ENCODE peak calls at places on chromosome 10, in eight cellular contexts. N, P, A, I, G, R, Y and M are unnamed samples.

GRCh38 chr10:96833220-96834001 is 1.3 kb downstream of the LCOR start:
- DNase-seq in R (peak; percentile 90), G (peak; percentile 23), P (no peak), Y (peak; percentile 39), I (peak; percentile 41), N (peak; percentile 47), A (no peak), M (peak; percentile 53)

GRCh38 chr10:74589226-74589673 is 237.2 kb upstream of the KAT6B start:
- DNase-seq in Y (peak; percentile 85), N (peak; percentile 66), G (peak; percentile 99), P (no peak), A (no peak), R (peak; percentile 81), I (no peak), M (peak; percentile 71)

GRCh38 chr10:68550747-68551411 is 9.3 kb upstream of the TET1 start:
- DNase-seq in P (peak; percentile 76), A (peak; percentile 81), R (peak; percentile 87), N (peak; percentile 71), I (peak; percentile 81), G (peak; percentile 82), Y (peak; percentile 63), M (peak; percentile 60)

GRCh38 chr10:86400705-86401587 is 34.4 kb upstream of the GRID1 start:
- DNase-seq in P (peak; percentile 49), G (no peak), Y (peak; percentile 25), N (peak; percentile 81), R (peak; percentile 69), A (peak; percentile 8), I (no peak), M (peak; percentile 52)

GRCh38 chr10:88980247-88980646 is 10.4 kb upstream of the FAS start:
- DNase-seq in N (no peak), G (no peak), Y (no peak), R (no peak), I (no peak), P (no peak), A (no peak), M (no peak)

GRCh38 chr10:42367532-42368230 is 270.7 kb downstream of the ZNF33B start:
- DNase-seq in G (peak; percentile 16), I (no peak), N (peak; percentile 92), A (no peak), P (peak; percentile 63), R (no peak), Y (peak; percentile 94), M (peak; percentile 85)

GRCh38 chr10:8424555-8425201 is 370.2 kb downstream of the GATA3 start:
- DNase-seq in A (no peak), N (no peak), R (no peak), I (no peak), G (no peak), Y (no peak), P (no peak), M (no peak)

GRCh38 chr10:10589540-10589939 is 428.1 kb upstream of the CELF2 start:
- DNase-seq in I (no peak), R (no peak), A (no peak), N (no peak), G (peak; percentile 92), Y (no peak), P (no peak), M (no peak)

GRCh38 chr10:84076047-84076388 is 63.3 kb upstream of the GHITM start:
- DNase-seq in N (no peak), P (no peak), G (peak; percentile 70), I (no peak), R (no peak), Y (peak; percentile 32), A (no peak), M (no peak)

GRCh38 chr10:17109475-17110207 is 20.0 kb downstream of the CUBN start:
- DNase-seq in I (no peak), A (peak; percentile 21), P (no peak), Y (peak; percentile 66), N (no peak), G (peak; percentile 85), R (no peak), M (no peak)

GRCh38 chr10:103013398-103013797 is 95.3 kb downstream of the CNNM2 start:
- DNase-seq in Y (no peak), N (no peak), A (no peak), G (no peak), R (peak; percentile 20), I (no peak), P (no peak), M (no peak)

GRCh38 chr10:119149723-119150122 is 15.8 kb downstream of the SFXN4 start:
- DNase-seq in G (no peak), N (peak; percentile 34), P (no peak), A (no peak), R (peak; percentile 31), I (no peak), Y (no peak), M (no peak)

GRCh38 chr10:114290038-114290437 is 51.0 kb downstream of the VWA2 start:
- DNase-seq in G (no peak), A (no peak), Y (no peak), N (no peak), R (no peak), P (no peak), I (no peak), M (no peak)
- H3K9ac ChIP-seq in G (no peak overlapping the region), A (no peak overlapping the region), Y (no peak overlapping the region), N (no peak overlapping the region), R (no peak overlapping the region), P (no peak overlapping the region), I (no peak overlapping the region), M (no peak overlapping the region)

GRCh38 chr10:101142533-101143353 is 11.6 kb downstream of the TLX1 start:
- DNase-seq in Y (no peak), A (no peak), R (no peak), I (no peak), G (no peak), P (no peak), N (no peak), M (no peak)
- H3K27me3 ChIP-seq in Y (peaks cover 34% of the 10 kb centered on the region), A (no peaks in the 10 kb centered on the region), R (peaks cover 100% of the 10 kb centered on the region), I (peaks cover 99% of the 10 kb centered on the region), G (peaks cover 92% of the 10 kb centered on the region), P (peaks cover 72% of the 10 kb centered on the region), N (peaks cover 35% of the 10 kb centered on the region), M (peaks cover 95% of the 10 kb centered on the region)

DNA sequence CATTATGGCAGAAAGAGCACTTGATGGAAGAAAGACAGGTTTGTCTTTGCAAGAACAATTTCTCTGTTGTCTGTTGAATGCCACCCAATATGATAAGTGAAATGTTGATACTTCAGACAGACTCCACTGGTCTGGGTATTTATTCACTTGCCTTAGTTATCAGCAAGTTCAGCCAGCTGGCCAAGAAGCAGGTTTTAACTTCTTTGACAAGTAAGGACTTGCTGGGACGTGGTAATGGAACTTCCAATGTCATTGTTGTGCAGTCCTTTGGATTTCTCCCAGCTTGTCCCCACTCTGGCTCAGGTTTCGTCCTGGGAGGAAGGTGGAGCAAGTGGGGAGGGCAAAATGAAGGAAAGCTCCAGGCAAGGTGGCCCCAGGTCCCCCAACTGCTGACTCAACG is 497.4 kb downstream of the RPS24 start:
- DNase-seq in I (no peak), N (no peak), A (no peak), P (no peak), Y (peak; percentile 12), G (no peak), R (no peak), M (no peak)
- TF ChIP-seq CTCF in I (no peak), N (no peak), A (no peak), P (no peak), Y (no peak), G (no peak), R (no peak), M (no peak)

GRCh38 chr10:80498039-80498832 is 39.5 kb upstream of the SH2D4B start:
- DNase-seq in Y (no peak), P (no peak), A (no peak), N (no peak), R (no peak), I (no peak), G (no peak), M (no peak)
- H3K9ac ChIP-seq in Y (peak overlapping the region; percentile 30), P (no peak overlapping the region), A (peak overlapping the region; percentile 53), N (peak overlapping the region; percentile 33), R (no peak overlapping the region), I (no peak overlapping the region), G (peak overlapping the region; percentile 58), M (no peak overlapping the region)